ENCODE peak calls at places on chromosomes 4 and X, in five cellular contexts. S, K, R, O and W are unnamed samples.

GRCh38 chrX:115330498-115331138 is 41.1 kb downstream of the LUZP4 start:
- DNase-seq in R (peak), K (peak), S (peak), O (peak), W (peak)

GRCh38 chrX:104112326-104112951 is at the start of gene ZCCHC18:
- DNase-seq in S (no peak), O (peak), R (peak), K (peak), W (no peak)

GRCh38 chr4:28225005-28225404 is 1364.4 kb downstream of the STIM2 start:
- DNase-seq in K (peak), O (no peak), S (no peak), R (peak), W (no peak)

GRCh38 chr4:2059034-2059725 is at the start of gene NAT8L:
- DNase-seq in O (peak), K (no peak), R (no peak), S (peak), W (no peak)

GRCh38 chr4:162894387-162894786 is 272.3 kb downstream of the NAF1 start:
- DNase-seq in S (no peak), R (no peak), K (no peak), O (no peak), W (no peak)

GRCh38 chrX:10118530-10118929 is 38.2 kb upstream of the CLCN4 start:
- DNase-seq in R (no peak), K (no peak), O (no peak), S (no peak), W (no peak)

GRCh38 chrX:154375156-154375504 is 696 bp upstream of the FLNA start:
- DNase-seq in S (no peak), R (no peak), O (no peak), K (no peak), W (no peak)

GRCh38 chr4:112946127-112946526 is 103.3 kb upstream of the ANK2 start:
- DNase-seq in K (no peak), R (no peak), O (no peak), S (no peak), W (no peak)

GRCh38 chr4:15754323-15754722 is 23.8 kb upstream of the CD38 start:
- DNase-seq in S (peak), R (peak), K (peak), O (no peak), W (peak)

GRCh38 chr4:140943887-140944515 is 187.8 kb upstream of the TBC1D9 start:
- DNase-seq in O (no peak), R (peak), K (no peak), S (no peak), W (no peak)

GRCh38 chrX:10393899-10394298 is 226.5 kb downstream of the MID1 start:
- DNase-seq in O (no peak), K (peak), S (no peak), R (peak), W (no peak)

GRCh38 chrX:150635952-150636351 is 57.2 kb upstream of the MTMR1 start:
- DNase-seq in R (peak), O (no peak), S (no peak), K (peak), W (no peak)

GRCh38 chr4:163404570-163404969 is 60.9 kb downstream of the NPY5R start:
- DNase-seq in O (no peak), K (peak), S (no peak), R (no peak), W (no peak)

GRCh38 chr4:100248476-100248875 is 58.2 kb upstream of the DDIT4L start:
- DNase-seq in K (no peak), S (no peak), O (no peak), R (no peak), W (no peak)

GRCh38 chrX:47112316-47112954 is 32.1 kb downstream of the NDUFB11 start:
- DNase-seq in S (no peak), R (no peak), O (no peak), K (no peak), W (no peak)

GRCh38 chrX:41397228-41397627 is 49.9 kb upstream of the NYX start:
- DNase-seq in S (no peak), O (no peak), R (no peak), K (no peak), W (no peak)

GRCh38 chr4:39495446-39496208 is 31.6 kb downstream of the UGDH start:
- DNase-seq in S (no peak), K (no peak), R (peak), O (no peak), W (no peak)

GRCh38 chrX:25721564-25721963 is 416.6 kb upstream of the MAGEB18 start:
- DNase-seq in K (peak), R (no peak), S (peak), O (no peak), W (no peak)

GRCh38 chr4:167890226-167890625 is 202.1 kb upstream of the ANXA10 start:
- DNase-seq in O (no peak), S (no peak), K (no peak), R (no peak), W (no peak)

GRCh38 chr4:10140866-10141759 is 24.5 kb upstream of the WDR1 start:
- DNase-seq in R (no peak), K (no peak), O (no peak), S (no peak), W (no peak)

GRCh38 chr4:3522326-3522640 is 9.9 kb downstream of the LRPAP1 start:
- DNase-seq in K (no peak), O (peak), R (no peak), S (no peak), W (no peak)

GRCh38 chrX:18887821-18888205 is 96.1 kb downstream of the PHKA2 start:
- DNase-seq in R (no peak), S (no peak), O (no peak), K (no peak), W (no peak)

GRCh38 chr4:141248029-141248428 is 27.3 kb downstream of the ZNF330 start:
- DNase-seq in K (no peak), O (no peak), S (no peak), R (peak), W (no peak)

GRCh38 chr4:3207531-3208037 is 41.4 kb upstream of the MSANTD1 start:
- DNase-seq in O (no peak), K (peak), R (peak), S (peak), W (no peak)

GRCh38 chrX:150548251-150548650 is 20.2 kb upstream of the MTM1 start:
- DNase-seq in K (no peak), O (no peak), S (no peak), R (no peak), W (no peak)

GRCh38 chr4:165208741-165209388 is 1.5 kb downstream of the KLHL2 start:
- DNase-seq in R (no peak), K (peak), S (no peak), O (no peak), W (no peak)

GRCh38 chr4:40337081-40337480 is 1.9 kb downstream of the CHRNA9 start:
- DNase-seq in R (no peak), O (no peak), K (no peak), S (no peak), W (no peak)

GRCh38 chr4:86961605-86962295 is 26.9 kb downstream of the AFF1 start:
- DNase-seq in R (peak), K (no peak), S (peak), O (no peak), W (no peak)

GRCh38 chrX:112636288-112636687 is 43.5 kb downstream of the LHFPL1 start:
- DNase-seq in R (peak), K (no peak), S (no peak), O (no peak), W (no peak)

GRCh38 chr4:173424899-173425805 is 26.2 kb upstream of the SCRG1 start:
- DNase-seq in R (peak), K (no peak), S (no peak), O (no peak), W (no peak)

GRCh38 chrX:84469226-84469625 is 33.0 kb downstream of the HDX start:
- DNase-seq in K (peak), O (no peak), R (peak), S (no peak), W (no peak)

GRCh38 chrX:64192673-64193072 is 12.8 kb downstream of the AMER1 start:
- DNase-seq in R (no peak), S (no peak), O (no peak), K (no peak), W (no peak)

GRCh38 chr4:4919926-4920325 is 60.5 kb downstream of the MSX1 start:
- DNase-seq in K (no peak), O (no peak), R (no peak), S (no peak), W (peak)

GRCh38 chrX:47628980-47629379 is 750 bp downstream of the CFP start:
- DNase-seq in R (no peak), O (no peak), S (no peak), K (no peak), W (peak)

GRCh38 chr4:77263247-77263646 is 106.2 kb downstream of the CCNG2 start:
- DNase-seq in K (no peak), R (peak), O (no peak), S (no peak), W (no peak)

GRCh38 chr4:1968667-1969295 is 40.0 kb downstream of the NELFA start:
- DNase-seq in S (no peak), R (no peak), K (no peak), O (no peak), W (no peak)

GRCh38 chr4:110622841-110623709 is at the start of gene PITX2:
- DNase-seq in R (peak), K (peak), O (peak), S (peak), W (no peak)

GRCh38 chr4:145481164-145481941 is at the start of gene SMAD1:
- DNase-seq in S (no peak), R (peak), O (peak), K (peak), W (no peak)

GRCh38 chr4:159014896-159015295 is 88.0 kb upstream of the RAPGEF2 start:
- DNase-seq in R (no peak), K (no peak), S (no peak), O (no peak), W (no peak)

GRCh38 chr4:159018062-159018629 is 84.7 kb upstream of the RAPGEF2 start:
- DNase-seq in R (no peak), K (no peak), O (no peak), S (no peak), W (no peak)

GRCh38 chr4:159017323-159018036 is 85.4 kb upstream of the RAPGEF2 start:
- DNase-seq in S (no peak), K (no peak), O (no peak), R (no peak), W (no peak)

GRCh38 chr4:159015862-159016261 is 87.0 kb upstream of the RAPGEF2 start:
- DNase-seq in R (peak), K (no peak), S (no peak), O (no peak), W (no peak)

DNA sequence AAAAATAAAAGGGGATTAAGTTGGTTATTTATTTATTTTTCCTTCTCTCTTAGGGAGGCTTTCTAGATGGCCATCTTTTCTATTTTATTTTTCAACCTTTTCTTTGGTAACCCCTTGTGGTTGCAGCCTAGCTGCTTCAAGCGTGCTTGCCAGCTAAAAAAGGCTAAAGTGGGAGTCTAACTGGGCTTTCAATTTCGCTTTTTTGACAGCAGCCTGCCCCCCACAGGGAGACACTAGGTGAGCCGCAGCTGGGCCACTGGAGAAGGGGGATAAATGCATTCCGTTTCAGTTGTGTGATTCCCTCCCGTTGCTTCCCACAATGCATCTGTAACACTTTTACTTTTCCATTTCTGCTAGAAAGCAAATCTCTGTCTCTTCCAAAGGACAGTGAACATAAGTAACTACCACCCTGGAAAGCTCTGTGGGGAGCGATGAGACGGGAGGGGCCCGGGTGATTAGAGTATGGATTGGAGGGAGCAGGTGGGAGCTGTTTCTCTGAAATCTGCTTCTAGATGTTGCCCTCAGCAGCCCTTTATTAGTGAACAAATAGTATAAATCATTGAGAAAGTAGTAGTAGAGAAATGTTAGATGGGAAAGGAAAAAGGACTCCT is 86.2 kb upstream of the RAPGEF2 start:
- DNase-seq in K (no peak), S (no peak), O (no peak), R (peak), W (no peak)
- H3K4me3 ChIP-seq in K (no peak), S (no peak), O (peak), R (peak), W (no peak)

GRCh38 chr4:183118141-183118540 is 19.1 kb downstream of the WWC2 start:
- DNase-seq in O (no peak), S (no peak), R (no peak), K (peak), W (no peak)
- H3K4me3 ChIP-seq in O (no peak), S (no peak), R (no peak), K (no peak), W (no peak)

DNA sequence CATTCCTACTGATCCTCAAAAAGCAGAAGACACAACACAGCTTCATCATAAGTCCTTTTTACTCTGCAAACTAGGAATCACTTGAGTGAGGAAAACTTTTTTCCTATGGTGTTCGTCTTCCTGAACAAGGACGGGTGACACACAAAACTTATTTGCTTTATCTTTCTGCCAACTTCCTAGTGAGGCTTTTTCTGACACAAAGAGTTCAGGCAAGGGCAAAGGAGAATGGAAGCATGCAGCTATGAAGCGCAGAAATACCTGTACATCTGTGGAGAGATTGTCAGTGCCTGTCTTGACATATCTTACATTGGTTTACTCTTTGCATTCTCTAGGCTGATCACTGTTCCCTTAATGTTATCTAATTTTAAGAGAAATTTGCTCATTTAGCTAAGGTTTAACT is 548.0 kb upstream of the IGFBP7 start:
- DNase-seq in S (no peak), R (no peak), K (no peak), O (no peak), W (no peak)
- H3K4me3 ChIP-seq in S (no peak), R (no peak), K (no peak), O (peak), W (no peak)

GRCh38 chr4:128551280-128551679 is 258.2 kb upstream of the JADE1 start:
- DNase-seq in S (no peak), K (no peak), R (no peak), O (no peak), W (no peak)

GRCh38 chr4:128550060-128550459 is 259.4 kb upstream of the JADE1 start:
- DNase-seq in R (no peak), O (no peak), K (no peak), S (no peak), W (no peak)

GRCh38 chr4:128549636-128550035 is 259.9 kb upstream of the JADE1 start:
- DNase-seq in K (no peak), S (no peak), O (no peak), R (no peak), W (no peak)

GRCh38 chr4:128556756-128557155 is 252.7 kb upstream of the JADE1 start:
- DNase-seq in S (no peak), R (no peak), O (no peak), K (no peak), W (no peak)

GRCh38 chr4:128553665-128554515 is 255.6 kb upstream of the JADE1 start:
- DNase-seq in K (peak), S (no peak), O (no peak), R (no peak), W (no peak)
- H3K4me3 ChIP-seq in K (peak), S (no peak), O (peak), R (peak), W (peak)

DNA sequence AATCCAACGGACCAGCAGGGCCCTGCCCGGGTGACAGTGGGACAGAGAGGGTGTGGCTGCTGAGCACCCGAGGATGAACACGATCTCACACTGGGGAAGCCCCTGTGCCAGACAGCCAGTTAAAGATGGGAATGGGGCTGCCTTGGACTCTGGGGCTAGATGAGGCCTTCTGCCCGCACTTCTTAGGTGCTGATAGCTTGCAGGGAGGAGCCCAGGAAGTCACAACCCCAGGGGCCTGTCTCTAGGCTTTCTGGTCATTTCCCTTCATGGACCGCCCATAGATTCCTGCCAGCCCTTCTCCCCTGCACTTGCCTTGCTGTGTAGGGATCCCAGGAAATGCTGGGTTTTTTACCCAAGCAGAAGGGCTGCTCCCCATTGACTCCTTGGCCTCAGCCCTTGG is 6.2 kb downstream of the ZNF275 start:
- DNase-seq in R (no peak), K (no peak), S (no peak), O (no peak), W (no peak)
- H3K4me3 ChIP-seq in R (no peak), K (no peak), S (no peak), O (no peak), W (no peak)

DNA sequence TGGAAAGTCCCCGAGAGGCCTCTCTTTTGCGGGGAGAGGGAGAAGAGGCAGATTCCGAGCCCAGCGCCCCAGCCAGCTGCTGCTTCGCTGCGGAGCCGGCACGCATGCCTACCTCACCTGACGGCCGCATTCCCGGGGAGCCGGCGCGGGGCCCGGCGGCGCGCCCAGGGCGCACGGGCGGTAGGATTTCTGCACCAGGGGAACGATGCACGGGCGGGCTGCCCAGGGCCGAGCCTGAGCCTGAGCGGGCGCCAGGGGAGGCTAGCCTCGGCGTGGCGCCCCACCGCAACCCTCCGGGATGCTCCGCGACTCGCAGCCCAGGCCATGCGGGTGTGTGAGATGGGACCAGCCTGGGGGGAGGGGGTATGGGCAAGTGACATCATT is 81.3 kb upstream of the SCML1 start:
- DNase-seq in R (no peak), S (no peak), O (no peak), K (no peak), W (peak)
- H3K4me3 ChIP-seq in R (no peak), S (no peak), O (peak), K (no peak), W (peak)

DNA sequence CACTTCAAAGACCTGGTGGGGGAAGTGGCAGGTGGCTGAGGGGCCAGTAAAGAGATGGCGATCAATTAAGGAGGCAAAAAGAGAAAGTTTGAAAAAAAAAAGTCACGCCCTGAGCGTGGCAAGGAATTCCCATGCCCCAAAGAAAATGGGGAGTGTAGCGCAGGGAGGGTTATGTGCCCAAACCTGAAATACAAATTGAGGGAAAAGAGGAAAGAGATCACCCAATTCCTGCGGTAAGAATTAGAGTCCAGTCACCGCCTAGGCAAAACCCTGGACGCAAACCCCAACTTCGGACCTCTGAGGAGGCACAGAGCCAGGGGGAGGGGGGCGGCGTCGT is 595 bp downstream of the ENOX2 start:
- DNase-seq in K (no peak), R (no peak), S (no peak), O (no peak), W (no peak)
- H3K4me3 ChIP-seq in K (peak), R (peak), S (peak), O (peak), W (peak)

DNA sequence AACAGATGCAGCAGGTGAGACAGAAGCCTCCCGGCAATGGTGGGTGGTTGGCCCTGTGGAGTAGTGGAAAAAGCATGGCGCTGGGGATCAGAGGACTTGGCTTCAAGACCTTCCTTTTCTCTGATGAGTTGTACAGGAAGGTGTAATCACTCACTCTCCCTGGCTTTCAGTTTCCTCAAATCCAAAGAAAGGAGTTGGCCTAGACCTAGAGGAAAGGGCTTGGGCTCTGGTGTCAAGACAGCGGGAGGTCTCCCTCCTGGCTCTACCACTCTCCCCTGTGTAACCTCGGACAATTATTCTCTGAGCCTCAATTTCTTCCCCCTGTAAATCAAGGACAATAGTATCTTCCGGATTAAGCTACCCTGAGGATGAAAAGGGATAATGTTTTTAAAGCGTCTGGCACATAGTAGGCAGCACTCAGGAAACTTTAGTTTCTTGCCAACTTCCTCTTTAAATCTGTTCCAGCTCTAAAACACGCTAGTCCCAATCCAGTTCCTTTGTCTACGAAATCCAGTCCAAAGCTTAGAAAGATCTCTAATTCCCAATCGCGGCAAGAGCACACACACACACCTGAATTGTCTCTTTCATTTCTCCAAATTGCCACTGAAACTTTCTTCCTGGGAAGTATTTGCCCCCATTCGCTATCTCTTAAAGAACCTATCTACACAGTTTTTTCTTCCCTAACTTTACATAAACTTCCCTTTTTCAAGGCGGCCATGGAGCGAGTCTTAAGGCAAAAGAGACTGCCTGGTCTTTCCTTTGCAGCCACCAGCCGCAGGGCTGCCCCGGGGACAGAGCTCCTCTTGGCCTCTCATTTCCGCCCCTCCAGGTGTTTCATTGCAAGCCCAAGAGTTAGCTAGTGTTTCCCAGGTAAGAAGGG is 29.9 kb upstream of the GPC4 start:
- DNase-seq in K (no peak), R (no peak), S (no peak), O (no peak), W (no peak)
- H3K4me3 ChIP-seq in K (no peak), R (peak), S (no peak), O (peak), W (no peak)

GRCh38 chr4:183397741-183398297 is 46.6 kb upstream of the CDKN2AIP start:
- DNase-seq in O (no peak), S (no peak), K (no peak), R (no peak), W (no peak)
- H3K4me3 ChIP-seq in O (peak), S (peak), K (no peak), R (no peak), W (no peak)